ENCODE peak calls at places on chromosomes 5 and 9, in four cellular contexts. I is BE2C, W is cardiac muscle cell, L is OCI-LY7. Y is an unnamed sample. For H3K36me3, the result is how much of the 10 kb centered on the place peaks cover.

GRCh38 chr5:92548351-92548750 is 1032.7 kb downstream of the NR2F1-AS1 start:
- DNase-seq in L (no peak), I (no peak), W (no peak), Y (no peak)

GRCh38 chr5:103915081-103915480 is 352.5 kb upstream of the NUDT12 start:
- DNase-seq in L (no peak), I (no peak), W (no peak), Y (no peak)

GRCh38 chr5:19531374-19531952 is 456.5 kb downstream of the CDH18 start:
- DNase-seq in I (no peak), L (no peak), W (no peak), Y (no peak)

GRCh38 chr5:135223891-135224625 is 175.0 kb downstream of the MACROH2A1 start:
- DNase-seq in W (no peak), I (no peak), L (no peak), Y (no peak)

GRCh38 chr9:124366476-124367220 is 48.6 kb downstream of the PSMB7 start:
- DNase-seq in W (no peak), I (no peak), L (no peak), Y (no peak)

GRCh38 chr5:78221964-78222451 is 72.5 kb downstream of the AP3B1 start:
- DNase-seq in L (peak), W (no peak), I (peak), Y (no peak)

GRCh38 chr5:80912479-80912878 is 47.7 kb upstream of the RASGRF2 start:
- DNase-seq in W (no peak), L (no peak), I (no peak), Y (no peak)

GRCh38 chr5:135236951-135237791 is 161.9 kb downstream of the MACROH2A1 start:
- DNase-seq in I (peak), W (no peak), L (no peak), Y (no peak)

GRCh38 chr5:178364326-178364675 is 131.7 kb upstream of the PHYKPL start:
- DNase-seq in L (no peak), W (no peak), I (no peak), Y (no peak)

GRCh38 chr5:161851691-161852299 is 3.9 kb downstream of the GABRA1 start:
- DNase-seq in I (no peak), W (no peak), L (peak), Y (no peak)

GRCh38 chr9:136645343-136645902 is 17.3 kb upstream of the EGFL7 start:
- DNase-seq in I (no peak), W (no peak), L (no peak), Y (no peak)

GRCh38 chr5:35851282-35851681 is 5.4 kb upstream of the IL7R start:
- DNase-seq in L (no peak), W (no peak), I (no peak), Y (no peak)

GRCh38 chr5:180658774-180659564 is 9.6 kb upstream of the FLT4 start:
- DNase-seq in W (no peak), I (no peak), L (no peak), Y (no peak)

GRCh38 chr5:178340637-178341036 is 108.0 kb upstream of the PHYKPL start:
- DNase-seq in W (no peak), I (no peak), L (no peak), Y (no peak)

GRCh38 chr9:104071589-104071988 is 22.5 kb upstream of the SMC2 start:
- DNase-seq in W (no peak), I (no peak), L (no peak), Y (no peak)

GRCh38 chr5:55577353-55578060 is 42.7 kb upstream of the PLPP1 start:
- DNase-seq in W (no peak), L (no peak), I (no peak), Y (no peak)

GRCh38 chr5:58759745-58760144 is 176.9 kb downstream of the RAB3C start:
- DNase-seq in W (no peak), L (no peak), I (no peak), Y (no peak)

GRCh38 chr9:117718085-117718484 is 13.9 kb downstream of the TLR4 start:
- DNase-seq in L (peak), I (no peak), W (no peak), Y (no peak)

GRCh38 chr5:65728219-65728618 is 6.2 kb downstream of the NLN start:
- DNase-seq in L (no peak), I (no peak), W (no peak), Y (no peak)

DNA sequence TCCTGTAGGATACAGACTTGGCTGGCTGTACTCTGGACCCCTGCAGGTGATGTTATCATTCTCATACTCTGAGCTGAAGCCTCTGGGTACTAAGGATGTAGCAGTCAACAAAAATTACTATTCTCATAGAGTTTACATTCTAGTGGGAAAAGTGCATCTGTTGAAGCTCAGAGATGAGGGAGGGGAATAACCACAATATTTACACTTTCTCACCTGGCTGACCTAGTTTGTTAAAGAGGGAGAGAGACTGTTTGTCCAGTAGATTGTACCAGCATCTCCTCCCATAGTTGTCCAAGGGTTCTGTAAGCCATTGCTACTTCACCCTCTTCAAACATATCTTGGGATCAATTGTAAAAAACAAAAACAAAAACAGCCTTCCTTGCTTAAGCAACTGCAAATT is 33.8 kb upstream of the CHD1 start:
- DNase-seq in L (no peak), W (no peak), I (no peak), Y (no peak)
- H3K4me3 ChIP-seq in L (no peak), W (no peak), I (no peak), Y (no peak)

DNA sequence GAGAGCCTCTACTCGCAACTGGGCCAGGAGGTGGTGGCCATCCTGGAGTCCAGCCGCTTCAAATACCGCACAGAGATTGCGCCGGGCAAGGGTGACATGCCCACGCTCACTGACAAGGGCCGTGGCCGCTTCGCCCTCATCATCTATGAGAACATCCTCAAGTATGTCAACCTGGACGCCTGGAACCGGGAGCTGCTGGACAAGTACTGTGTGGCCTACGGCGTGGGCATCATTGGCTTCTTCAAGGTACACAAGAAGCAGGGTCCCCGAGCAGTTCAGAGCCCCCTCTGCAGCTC is 13.5 kb downstream of the NDST1 start:
- DNase-seq in I (no peak), L (no peak), W (no peak), Y (no peak)
- H3K36me3 ChIP-seq in I (under half), L (under half), W (under half), Y (under half)

DNA sequence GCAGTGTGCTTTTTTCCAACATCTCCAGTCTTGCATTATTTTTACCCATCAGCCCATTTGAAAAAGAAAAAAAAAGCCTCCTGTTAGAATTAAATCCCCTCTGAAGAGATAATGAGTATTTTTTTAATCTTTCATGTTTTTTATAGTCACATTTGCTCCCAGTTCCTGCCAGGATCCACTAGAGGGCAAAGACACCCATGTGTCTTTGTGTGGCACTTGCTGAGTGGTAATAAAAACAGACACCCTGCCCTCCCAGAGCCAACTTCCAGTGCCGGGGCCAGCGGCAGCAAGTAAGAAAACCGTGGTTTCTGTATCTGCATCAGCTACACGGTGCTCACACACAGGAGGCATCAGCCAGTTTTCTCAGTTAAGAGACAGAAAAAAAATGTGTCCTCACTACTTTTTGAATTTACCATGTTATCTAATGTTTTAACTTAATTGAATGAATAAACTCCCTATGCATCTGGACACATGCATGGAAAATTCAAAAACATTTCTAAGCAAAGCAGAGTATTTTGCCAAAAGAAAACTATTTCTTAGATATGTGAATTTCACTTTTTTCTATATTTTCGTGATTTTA is 70.2 kb upstream of the PLEKHG4B start:
- DNase-seq in W (no peak), L (peak), I (no peak), Y (no peak)
- TF ChIP-seq CTCF in W (peak), L (peak), I (peak), Y (peak)

GRCh38 chr9:88949961-88950340 is 41.3 kb upstream of the S1PR3 start:
- DNase-seq in L (no peak), W (no peak), I (no peak), Y (no peak)
- H3K4me3 ChIP-seq in L (no peak), W (no peak), I (no peak), Y (no peak)

DNA sequence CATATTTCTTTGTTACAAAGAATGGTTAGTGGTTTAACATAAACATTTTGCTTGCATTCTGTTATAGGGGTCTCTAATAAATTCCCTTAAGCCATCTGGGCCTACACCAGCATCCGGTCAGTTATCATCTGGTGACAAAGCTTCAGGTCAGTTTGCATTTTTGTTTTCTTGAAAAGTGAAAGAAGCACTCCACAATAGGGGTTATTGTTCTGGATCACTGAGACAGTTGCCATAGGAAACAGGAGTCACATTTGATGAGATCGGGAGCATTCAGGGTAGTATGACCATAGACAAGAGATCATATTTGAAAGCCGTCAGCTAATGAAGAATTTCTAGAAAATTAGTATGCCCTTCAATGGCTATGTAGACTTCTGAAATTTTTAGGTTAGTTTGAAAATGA is 63.6 kb downstream of the NUP214 start:
- DNase-seq in W (no peak), L (no peak), I (no peak), Y (no peak)
- H3K36me3 ChIP-seq in W (under half), L (half or more), I (under half), Y (under half)

GRCh38 chr9:36113999-36114398 is 22.5 kb upstream of the GLIPR2 start:
- DNase-seq in L (no peak), W (no peak), I (no peak), Y (no peak)

GRCh38 chr9:36112516-36112915 is 24.0 kb upstream of the GLIPR2 start:
- DNase-seq in W (no peak), L (no peak), I (no peak), Y (no peak)

GRCh38 chr9:36110434-36110833 is 26.1 kb upstream of the GLIPR2 start:
- DNase-seq in I (no peak), W (no peak), L (no peak), Y (no peak)
- TF ChIP-seq CTCF in I (no peak), W (peak), L (peak), Y (no peak)

DNA sequence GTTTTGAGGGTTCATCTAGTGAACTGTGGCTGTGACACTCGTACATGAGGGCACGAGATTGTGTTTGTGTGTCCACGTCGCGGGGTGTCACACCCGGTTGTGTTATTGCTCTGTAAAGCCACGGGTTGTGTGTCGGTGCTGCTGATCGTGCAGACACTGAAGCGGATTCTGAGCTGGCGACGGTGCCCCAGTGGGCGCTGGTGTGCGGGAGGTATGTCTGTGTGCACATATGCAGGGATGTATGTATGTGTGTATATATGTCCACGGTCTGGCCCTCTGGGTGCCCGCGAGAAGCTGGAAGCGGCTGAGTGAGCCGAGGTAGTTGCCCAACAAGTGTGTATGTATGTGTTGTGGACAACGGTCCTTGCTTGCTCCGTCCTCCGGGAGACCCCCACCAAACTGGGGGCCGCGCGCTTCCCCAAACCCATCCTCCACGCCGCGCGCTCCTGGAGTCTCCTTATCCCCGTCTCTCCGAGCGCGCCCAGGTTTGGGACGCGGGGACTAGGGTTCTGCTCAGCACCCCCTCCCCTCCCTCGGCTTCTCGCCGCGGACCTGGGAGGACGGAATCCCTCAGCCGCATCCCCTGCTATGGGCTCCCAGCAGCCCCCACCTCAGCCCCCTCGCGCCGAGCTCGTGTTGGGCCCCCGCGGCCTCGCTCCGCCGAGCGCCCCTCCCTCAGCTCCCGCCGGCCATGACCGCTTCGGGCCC is 578 bp downstream of the PCDH1 start:
- DNase-seq in W (peak), L (no peak), I (peak), Y (no peak)
- H3K4me3 ChIP-seq in W (peak), L (no peak), I (peak), Y (peak)

GRCh38 chr9:113258282-113258681 is 17.1 kb downstream of the CDC26 start:
- DNase-seq in I (no peak), W (no peak), L (no peak), Y (no peak)
- H3K36me3 ChIP-seq in I (half or more), W (under half), L (under half), Y (under half)

GRCh38 chr5:8845316-8845715 is 700.6 kb downstream of the SEMA5A start:
- DNase-seq in I (no peak), L (no peak), W (no peak), Y (no peak)
- TF ChIP-seq CTCF in I (no peak), L (no peak), W (no peak), Y (no peak)